ENCODE peak calls at places on chromosomes 4 and X, in five cellular contexts. Y is stomach, V is uterus, P is kidney, S is lung. Q is an unnamed sample.
A peak's percentile ranks its signal among the peaks of the same experiment; 100 is the strongest.

GRCh38 chr4:73723029-73723428 is 17.3 kb upstream of the CXCL8 start:
- DNase-seq in Y (no peak), V (no peak), P (no peak), S (no peak), Q (no peak)

GRCh38 chrX:45329217-45329616 is 128.5 kb upstream of the DIPK2B start:
- DNase-seq in Y (no peak), V (no peak), P (no peak), S (no peak), Q (no peak)

GRCh38 chr4:148926861-148927260 is 484.6 kb upstream of the NR3C2 start:
- DNase-seq in Y (peak; percentile 63), V (no peak), P (peak; percentile 91), S (no peak), Q (peak; percentile 55)

GRCh38 chrX:108122748-108123147 is 31.2 kb downstream of the ATG4A start:
- DNase-seq in Y (no peak), V (no peak), P (no peak), S (no peak), Q (no peak)

GRCh38 chr4:186932631-186933150 is 209.0 kb upstream of the FAT1 start:
- DNase-seq in Y (no peak), V (no peak), P (no peak), S (no peak), Q (no peak)

GRCh38 chr4:8362483-8362882 is 78.0 kb downstream of the ACOX3 start:
- DNase-seq in Y (no peak), V (no peak), P (no peak), S (no peak), Q (no peak)

GRCh38 chrX:45781901-45782553 is 581.4 kb upstream of the DIPK2B start:
- DNase-seq in Y (no peak), V (no peak), P (no peak), S (no peak), Q (no peak)

GRCh38 chr4:109998867-109999303 is 86.2 kb downstream of the EGF start:
- DNase-seq in Y (no peak), V (no peak), P (no peak), S (no peak), Q (no peak)

GRCh38 chr4:119103263-119103662 is 32.4 kb upstream of the MYOZ2 start:
- DNase-seq in Y (no peak), V (peak; percentile 41), P (no peak), S (no peak), Q (no peak)

GRCh38 chrX:110514498-110514897 is 155.8 kb downstream of the RTL9 start:
- DNase-seq in Y (no peak), V (no peak), P (no peak), S (no peak), Q (no peak)

DNA sequence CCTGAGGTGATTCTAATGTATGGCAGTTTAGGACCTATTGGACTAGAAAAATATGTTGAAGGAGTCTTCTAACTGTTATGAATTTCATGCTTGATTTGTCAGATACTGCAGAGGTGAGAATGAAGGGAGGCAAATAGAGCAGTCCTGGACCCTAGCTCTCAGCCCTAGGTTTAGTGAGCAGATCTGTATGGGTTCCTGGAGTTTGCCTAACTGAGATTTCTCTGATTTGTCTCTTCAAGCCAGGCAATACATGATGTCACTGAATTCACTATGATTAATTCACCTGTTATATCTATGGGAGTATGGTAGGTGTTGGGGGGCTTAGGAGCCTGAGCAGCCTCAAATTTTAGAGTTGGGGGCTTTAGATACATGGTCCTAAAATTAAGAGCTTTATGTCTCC is 2.6 kb downstream of the MND1 start:
- DNase-seq in Y (no peak), V (no peak), P (no peak), S (no peak), Q (no peak)
- H3K4me3 ChIP-seq in Y (no peak overlapping the region), V (no peak overlapping the region), P (no peak overlapping the region), S (no peak overlapping the region), Q (no peak overlapping the region)

GRCh38 chr4:86098691-86099090 is 261.2 kb downstream of the MAPK10 start:
- DNase-seq in Y (no peak), V (no peak), P (no peak), S (no peak), Q (no peak)
- H3K27ac ChIP-seq in Y (no peak overlapping the region), V (no peak overlapping the region), P (no peak overlapping the region), S (no peak overlapping the region), Q (no peak overlapping the region)

GRCh38 chr4:4818440-4819212 is 40.8 kb upstream of the MSX1 start:
- DNase-seq in Y (no peak), V (no peak), P (no peak), S (no peak), Q (no peak)
- H3K9me3 ChIP-seq in Y (peaks cover 16% of the 10 kb centered on the region), V (no peaks in the 10 kb centered on the region), P (no peaks in the 10 kb centered on the region), S (peaks cover 21% of the 10 kb centered on the region), Q (no peaks in the 10 kb centered on the region)

DNA sequence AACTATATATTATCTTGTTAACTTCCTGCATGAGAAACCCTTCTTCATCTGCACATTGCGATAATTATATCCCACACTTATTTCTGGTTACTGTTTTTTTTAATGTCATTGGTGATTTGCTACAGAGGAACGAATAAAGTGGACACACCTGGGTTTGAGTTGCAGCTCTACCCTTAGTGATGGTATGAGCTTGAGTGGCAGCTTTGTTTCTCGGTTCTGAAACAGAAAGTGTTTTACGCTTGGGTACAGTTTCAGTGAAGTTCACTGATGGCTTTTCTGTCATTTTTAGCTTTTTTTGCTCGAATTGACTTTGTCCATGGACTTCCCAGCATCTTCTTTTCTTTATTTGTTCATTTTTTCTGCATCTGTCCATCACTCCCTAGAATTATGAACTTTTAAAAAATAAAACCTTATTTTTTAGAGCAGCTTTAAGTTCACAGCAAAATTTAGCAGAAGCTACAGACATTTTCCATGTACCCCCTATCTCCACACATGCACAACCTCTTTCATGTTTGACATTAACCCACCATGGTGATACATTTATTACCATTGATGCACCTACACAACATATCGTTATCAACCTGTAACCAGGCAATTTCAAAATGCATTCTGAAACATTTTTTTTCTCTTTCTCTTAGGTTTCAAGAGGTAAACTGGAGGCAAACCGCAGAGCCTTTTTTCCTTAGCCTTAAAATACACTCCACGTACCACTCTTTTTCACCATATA is 1041.6 kb upstream of the PRKX start:
- DNase-seq in Y (no peak), V (no peak), P (no peak), S (no peak), Q (no peak)
- H3K4me3 ChIP-seq in Y (no peak overlapping the region), V (no peak overlapping the region), P (no peak overlapping the region), S (no peak overlapping the region), Q (no peak overlapping the region)

DNA sequence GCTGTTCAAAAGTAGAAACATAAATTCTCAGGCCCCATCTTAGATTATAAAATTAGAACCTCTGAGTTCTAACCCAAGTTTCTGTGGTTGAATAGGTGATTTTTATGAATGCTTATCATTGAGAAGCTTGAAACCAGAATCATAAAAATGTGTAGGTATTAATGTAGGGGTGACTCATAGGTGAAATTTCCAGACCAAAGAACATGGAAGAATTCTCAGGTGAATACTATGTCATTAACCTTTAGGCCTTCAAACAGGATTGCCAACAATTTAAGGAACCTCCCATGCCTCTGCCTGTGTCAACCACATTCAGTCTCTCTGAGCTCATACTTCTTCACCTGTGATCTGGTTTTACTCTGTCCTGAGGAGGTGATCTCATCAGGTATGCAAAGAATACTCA is 177.8 kb downstream of the NPFFR2 start:
- DNase-seq in Y (no peak), V (no peak), P (no peak), S (no peak), Q (no peak)
- H3K27ac ChIP-seq in Y (no peak overlapping the region), V (no peak overlapping the region), P (no peak overlapping the region), S (no peak overlapping the region), Q (no peak overlapping the region)

GRCh38 chr4:33606951-33607350 is 2637.4 kb downstream of the ARAP2 start:
- DNase-seq in Y (no peak), V (no peak), P (peak; percentile 42), S (no peak), Q (no peak)
- H3K9me3 ChIP-seq in Y (peaks cover 40% of the 10 kb centered on the region), V (no peaks in the 10 kb centered on the region), P (peaks cover 8% of the 10 kb centered on the region), S (peaks cover 17% of the 10 kb centered on the region), Q (no peaks in the 10 kb centered on the region)

DNA sequence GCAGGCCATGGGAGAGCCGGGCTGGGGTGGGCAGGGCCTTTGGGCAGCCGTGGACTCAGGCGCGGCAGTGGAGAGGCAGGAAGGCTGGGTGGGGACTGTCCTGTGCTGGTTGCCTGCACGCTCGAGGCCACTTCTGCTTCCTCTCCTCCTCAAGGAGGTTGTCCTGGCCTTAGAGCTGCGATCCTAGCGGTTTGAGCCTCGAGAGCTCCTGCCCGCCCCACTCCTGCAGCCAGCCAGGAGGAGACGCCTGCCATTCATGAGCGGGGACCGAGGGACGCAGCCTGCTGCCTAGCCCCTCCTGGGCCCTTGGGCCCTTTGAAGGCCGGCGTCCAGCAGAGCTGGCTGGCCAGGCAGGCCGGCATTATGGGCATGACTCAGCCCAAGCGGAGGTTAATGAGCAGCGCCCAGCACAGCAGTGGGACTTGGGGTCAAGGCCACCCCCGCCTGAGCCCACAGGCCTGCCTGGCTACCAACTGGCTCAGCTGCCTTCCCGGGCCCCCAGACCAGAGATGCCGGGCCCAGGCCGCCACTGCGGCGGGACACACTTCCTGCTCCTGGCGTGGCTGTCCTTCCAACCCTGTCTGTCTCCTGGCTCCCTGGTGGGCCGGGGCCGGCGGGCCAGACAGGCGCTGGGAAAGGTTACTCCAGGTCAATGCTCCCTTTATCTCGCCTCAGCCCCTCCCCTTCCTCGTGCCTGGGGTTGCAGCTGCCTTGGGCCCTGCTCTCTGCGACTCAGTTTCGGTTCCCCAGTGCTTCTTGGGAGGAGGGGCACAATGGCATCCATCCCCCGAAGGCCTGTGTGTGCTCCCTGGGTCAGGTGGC is 1.8 kb downstream of the ABCD1 start:
- DNase-seq in Y (peak; percentile 55), V (peak; percentile 46), P (peak; percentile 89), S (peak; percentile 60), Q (peak; percentile 59)
- H3K4me3 ChIP-seq in Y (peak overlapping the region; percentile 21), V (peak overlapping the region; percentile 21), P (no peak overlapping the region), S (peak overlapping the region; percentile 5), Q (peak overlapping the region; percentile 3)

DNA sequence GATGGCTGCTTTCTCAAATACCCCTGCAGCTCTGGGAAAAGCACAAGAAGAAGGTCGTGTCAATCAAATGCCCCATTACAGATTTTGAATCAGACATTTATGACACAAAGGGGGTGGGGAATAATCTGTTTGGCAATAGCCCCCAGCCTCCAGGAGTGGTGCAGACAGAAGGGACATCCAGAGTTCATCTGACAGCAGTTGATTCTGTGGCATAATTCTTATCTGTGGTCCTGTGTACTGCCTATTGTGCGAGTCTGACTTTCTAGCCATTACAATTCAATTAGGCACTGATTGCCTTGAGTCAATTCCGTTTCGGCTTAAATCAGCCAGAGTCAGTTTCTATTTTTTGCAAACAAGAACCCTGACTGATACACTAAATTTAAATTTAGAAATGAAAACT is 28.6 kb upstream of the DCLK2 start:
- DNase-seq in Y (no peak), V (no peak), P (no peak), S (no peak), Q (no peak)
- H3K27ac ChIP-seq in Y (no peak overlapping the region), V (no peak overlapping the region), P (no peak overlapping the region), S (no peak overlapping the region), Q (no peak overlapping the region)

Q was measured in pancreas.